ENCODE peak calls at places on chromosome 12, in five cellular contexts. R, A, Q, X and F are unnamed samples.

GRCh38 chr12:94277426-94278000 is 129.1 kb downstream of the PLXNC1 start:
- DNase-seq in R (peak), A (no peak), Q (no peak), X (no peak), F (no peak)

GRCh38 chr12:116053479-116054195 is 223.9 kb downstream of the MED13L start:
- DNase-seq in R (peak), A (peak), Q (peak), X (peak), F (no peak)

GRCh38 chr12:50686406-50686805 is 77.5 kb upstream of the ATF1 start:
- DNase-seq in R (no peak), A (no peak), Q (no peak), X (no peak), F (no peak)

GRCh38 chr12:96136129-96136528 is 58.0 kb upstream of the ELK3 start:
- DNase-seq in R (peak), A (no peak), Q (peak), X (no peak), F (no peak)

GRCh38 chr12:9776795-9777194 is 16.1 kb upstream of the CD69 start:
- DNase-seq in R (no peak), A (no peak), Q (no peak), X (no peak), F (no peak)

GRCh38 chr12:3683670-3684069 is 69.2 kb downstream of the CRACR2A start:
- DNase-seq in R (peak), A (no peak), Q (no peak), X (no peak), F (no peak)

GRCh38 chr12:116459921-116460666 is 99.1 kb upstream of the MAP1LC3B2 start:
- DNase-seq in R (peak), A (no peak), Q (no peak), X (peak), F (no peak)

GRCh38 chr12:45216297-45216982 is 545 bp downstream of the ANO6 start:
- DNase-seq in R (peak), A (peak), Q (peak), X (peak), F (peak)

GRCh38 chr12:46261658-46262057 is 7.2 kb downstream of the SLC38A1 start:
- DNase-seq in R (no peak), A (no peak), Q (no peak), X (no peak), F (no peak)

DNA sequence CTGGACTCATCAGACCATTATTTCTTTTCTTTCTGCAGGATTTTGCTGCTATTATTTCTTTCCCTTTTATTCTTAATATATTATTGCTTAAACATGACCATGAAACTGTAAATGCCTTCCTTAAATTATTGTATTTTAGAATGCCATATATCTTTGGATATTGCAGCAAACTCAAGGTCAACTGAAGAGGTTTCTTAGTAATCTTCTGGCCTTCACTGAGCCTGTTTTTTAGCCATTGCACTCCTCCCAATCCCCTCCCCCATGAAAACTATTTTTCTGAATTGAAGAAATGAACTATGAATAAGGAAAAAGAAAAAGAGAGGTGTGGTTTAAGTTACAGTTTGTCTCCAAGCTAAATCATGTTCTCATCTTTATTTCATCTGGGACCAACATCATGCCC is 51.2 kb downstream of the IGF1 start:
- DNase-seq in R (no peak), A (no peak), Q (no peak), X (no peak), F (no peak)
- H3K27ac ChIP-seq in R (no peak), A (peak), Q (no peak), X (no peak), F (no peak)

GRCh38 chr12:110821917-110822316 is 24.9 kb upstream of the CCDC63 start:
- DNase-seq in R (no peak), A (no peak), Q (no peak), X (no peak), F (no peak)
- H3K27ac ChIP-seq in R (no peak), A (no peak), Q (no peak), X (no peak), F (no peak)

DNA sequence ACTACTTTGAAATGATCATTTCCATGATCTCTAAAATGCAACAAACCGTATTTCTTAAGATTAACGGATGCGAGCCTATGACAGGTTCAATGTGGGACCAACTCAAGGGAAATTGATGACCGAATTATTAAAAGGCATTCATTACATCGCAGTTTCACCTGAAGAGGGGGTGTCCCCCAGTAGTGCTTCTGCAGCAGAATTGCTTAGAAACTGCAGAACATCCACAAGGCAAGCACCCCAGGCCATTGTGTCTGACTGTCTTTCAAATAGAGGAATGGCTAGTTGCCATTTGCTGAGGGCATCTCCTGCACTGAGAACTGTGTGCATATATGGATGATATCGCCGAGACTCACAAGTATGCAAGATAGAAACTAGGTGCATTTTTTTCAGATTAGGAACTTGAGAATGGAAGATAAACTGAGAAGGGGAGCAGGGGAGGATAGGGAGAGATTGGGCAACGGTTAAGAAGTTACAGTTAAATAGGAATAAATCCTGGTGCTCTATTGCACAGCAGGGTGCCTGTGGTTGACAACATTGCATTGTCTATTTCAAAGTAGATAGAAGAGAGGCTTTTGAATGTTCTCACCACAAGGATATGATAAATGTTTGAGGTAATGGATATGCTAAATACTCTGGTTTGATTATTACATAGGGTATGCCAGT is 234.3 kb upstream of the PLEKHG7 start:
- DNase-seq in R (no peak), A (no peak), Q (no peak), X (no peak), F (no peak)
- H3K27ac ChIP-seq in R (peak), A (no peak), Q (no peak), X (no peak), F (no peak)

GRCh38 chr12:114684870-114685273 is 897 bp upstream of the TBX3 start:
- DNase-seq in R (no peak), A (no peak), Q (no peak), X (no peak), F (no peak)

GRCh38 chr12:114686421-114687268 is 2.7 kb upstream of the TBX3 start:
- DNase-seq in R (no peak), A (no peak), Q (no peak), X (no peak), F (no peak)

GRCh38 chr12:114685869-114686268 is 1.9 kb upstream of the TBX3 start:
- DNase-seq in R (no peak), A (no peak), Q (no peak), X (no peak), F (no peak)

GRCh38 chr12:114684098-114684869 is at the start of gene TBX3:
- DNase-seq in R (peak), A (peak), Q (peak), X (peak), F (peak)

GRCh38 chr12:114685320-114685781 is 1.4 kb upstream of the TBX3 start:
- DNase-seq in R (no peak), A (no peak), Q (no peak), X (no peak), F (no peak)
- H3K27ac ChIP-seq in R (peak), A (peak), Q (no peak), X (peak), F (peak)

GRCh38 chr12:53752192-53752601 is 418 bp upstream of the CISTR start:
- DNase-seq in R (no peak), A (no peak), Q (no peak), X (no peak), F (no peak)
- H3K27ac ChIP-seq in R (no peak), A (peak), Q (no peak), X (no peak), F (no peak)

DNA sequence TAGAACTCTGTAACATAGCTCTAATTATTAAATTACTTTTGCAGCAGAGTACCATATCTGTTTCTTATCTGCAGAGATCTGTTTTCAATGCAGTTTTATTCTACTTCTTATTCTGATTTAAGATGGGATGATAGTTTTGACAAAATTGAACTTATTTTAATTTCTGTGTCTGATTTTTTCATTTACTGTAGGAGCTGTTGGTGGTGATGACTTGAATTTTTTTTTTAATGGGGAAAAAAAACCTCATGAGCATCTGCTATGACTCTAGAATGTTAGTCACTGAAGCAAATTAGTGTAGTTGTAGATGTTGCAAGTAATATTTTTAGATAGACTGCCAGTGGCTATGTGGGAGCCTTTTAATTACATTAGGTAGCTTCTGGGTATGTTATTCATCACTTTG is 23.4 kb downstream of the DNM1L start:
- DNase-seq in R (no peak), A (no peak), Q (no peak), X (no peak), F (no peak)
- H3K27ac ChIP-seq in R (no peak), A (no peak), Q (no peak), X (no peak), F (no peak)

DNA sequence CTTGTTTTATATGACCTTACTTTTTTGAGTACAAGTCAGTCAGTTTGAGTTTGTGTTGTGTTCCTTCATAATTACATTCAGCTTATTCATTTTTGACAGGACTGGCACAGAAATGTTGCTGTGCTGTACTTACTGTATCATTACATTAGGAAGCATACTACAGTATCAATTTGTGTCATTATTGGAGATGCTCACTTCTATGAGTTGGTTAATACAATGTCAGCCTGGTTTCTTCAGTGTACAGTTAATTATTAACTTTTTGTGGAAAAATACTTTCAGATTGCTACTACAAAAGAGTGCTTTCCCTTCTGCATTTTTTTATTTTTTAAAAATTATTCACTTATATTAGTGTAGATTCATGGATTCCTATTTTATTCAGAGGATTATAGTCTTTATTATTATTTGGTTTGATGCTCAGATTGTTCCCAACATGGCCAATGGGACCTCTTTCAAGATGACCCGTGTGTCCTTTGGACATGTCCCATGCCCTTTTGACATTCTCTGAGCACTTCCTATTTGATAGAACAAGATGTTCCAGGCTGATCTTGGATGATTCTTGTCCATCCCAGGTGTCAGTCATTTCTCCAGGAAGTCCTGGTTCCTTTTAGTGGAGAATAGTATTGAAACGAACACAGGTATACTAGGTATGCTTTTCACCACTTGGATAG is 66.6 kb downstream of the MON2 start:
- DNase-seq in R (no peak), A (no peak), Q (no peak), X (no peak), F (no peak)
- H3K27ac ChIP-seq in R (no peak), A (no peak), Q (no peak), X (no peak), F (no peak)

GRCh38 chr12:26735249-26735639 is 97.8 kb downstream of the ITPR2 start:
- DNase-seq in R (no peak), A (no peak), Q (no peak), X (no peak), F (no peak)

GRCh38 chr12:26737487-26738030 is 95.4 kb downstream of the ITPR2 start:
- DNase-seq in R (no peak), A (no peak), Q (no peak), X (no peak), F (no peak)

GRCh38 chr12:26740348-26740747 is 92.6 kb downstream of the ITPR2 start:
- DNase-seq in R (no peak), A (no peak), Q (no peak), X (no peak), F (no peak)

GRCh38 chr12:26734510-26735248 is 98.3 kb downstream of the ITPR2 start:
- DNase-seq in R (no peak), A (no peak), Q (no peak), X (no peak), F (no peak)

GRCh38 chr12:26736563-26737486 is 96.2 kb downstream of the ITPR2 start:
- DNase-seq in R (no peak), A (no peak), Q (no peak), X (no peak), F (no peak)
- H3K27ac ChIP-seq in R (no peak), A (no peak), Q (no peak), X (no peak), F (no peak)

GRCh38 chr12:111454311-111454710 is 48.6 kb downstream of the SH2B3 start:
- DNase-seq in R (no peak), A (no peak), Q (no peak), X (no peak), F (no peak)
- H3K27ac ChIP-seq in R (peak), A (no peak), Q (no peak), X (no peak), F (no peak)

GRCh38 chr12:106651552-106651951 is 68.7 kb downstream of the RFX4 start:
- DNase-seq in R (no peak), A (no peak), Q (no peak), X (no peak), F (no peak)

GRCh38 chr12:106663385-106663784 is 80.6 kb downstream of the RFX4 start:
- DNase-seq in R (no peak), A (no peak), Q (no peak), X (no peak), F (no peak)

GRCh38 chr12:106652510-106653015 is 69.8 kb downstream of the RFX4 start:
- DNase-seq in R (no peak), A (no peak), Q (no peak), X (no peak), F (no peak)

GRCh38 chr12:106655577-106655976 is 72.8 kb downstream of the RFX4 start:
- DNase-seq in R (no peak), A (no peak), Q (no peak), X (no peak), F (no peak)

GRCh38 chr12:106657499-106657898 is 74.7 kb downstream of the RFX4 start:
- DNase-seq in R (no peak), A (no peak), Q (no peak), X (no peak), F (no peak)
- H3K27ac ChIP-seq in R (no peak), A (no peak), Q (no peak), X (no peak), F (no peak)